ENCODE peak calls at places on chromosomes 16 and 17, in five cellular contexts. H is retinal pigment epithelial cell, A is osteoblast, W is MM.1S, D is neural crest cell. L is an unnamed sample.

GRCh38 chr16:56425439-56425832 is at the start of gene AMFR:
- DNase-seq in A (peak; percentile 99), H (peak; percentile 23), D (peak; percentile 56), W (peak; percentile 89), L (peak; percentile 94)

GRCh38 chr16:22075776-22076175 is 16.6 kb upstream of the VWA3A start:
- DNase-seq in D (no peak), H (no peak), A (peak; percentile 80), W (no peak), L (no peak)

GRCh38 chr17:39235555-39236221 is 9.9 kb upstream of the STAC2 start:
- DNase-seq in D (no peak), H (peak; percentile 30), A (peak; percentile 96), W (peak; percentile 74), L (peak; percentile 84)

GRCh38 chr16:58509256-58510096 is 5.8 kb upstream of the SETD6 start:
- DNase-seq in A (no peak), D (no peak), W (no peak), H (no peak), L (no peak)

GRCh38 chr17:21252289-21252874 is 828 bp downstream of the NATD1 start:
- DNase-seq in A (peak; percentile 73), W (no peak), H (no peak), D (no peak), L (no peak)

GRCh38 chr16:14502932-14503741 is 126.9 kb downstream of the PARN start:
- DNase-seq in D (no peak), H (no peak), W (peak; percentile 91), A (no peak), L (peak; percentile 57)

GRCh38 chr16:1884155-1884760 is 12.3 kb upstream of the MEIOB start:
- DNase-seq in H (no peak), D (no peak), W (no peak), A (peak; percentile 74), L (no peak)

GRCh38 chr17:62045109-62045508 is 20.0 kb downstream of the MED13 start:
- DNase-seq in H (no peak), A (no peak), D (no peak), W (no peak), L (no peak)

GRCh38 chr17:65013613-65014391 is 42.7 kb downstream of the GNA13 start:
- DNase-seq in W (no peak), D (no peak), A (no peak), H (peak; percentile 83), L (peak; percentile 48)

GRCh38 chr17:74759243-74759801 is 10.9 kb downstream of the NHERF1 start:
- DNase-seq in A (peak; percentile 68), W (peak; percentile 90), D (no peak), H (no peak), L (peak; percentile 67)

GRCh38 chr17:80929449-80929848 is 62.2 kb upstream of the CHMP6 start:
- DNase-seq in H (no peak), D (no peak), W (no peak), A (no peak), L (no peak)

GRCh38 chr17:5509482-5509881 is 23.1 kb downstream of the MIS12 start:
- DNase-seq in W (no peak), A (no peak), D (no peak), H (no peak), L (no peak)

DNA sequence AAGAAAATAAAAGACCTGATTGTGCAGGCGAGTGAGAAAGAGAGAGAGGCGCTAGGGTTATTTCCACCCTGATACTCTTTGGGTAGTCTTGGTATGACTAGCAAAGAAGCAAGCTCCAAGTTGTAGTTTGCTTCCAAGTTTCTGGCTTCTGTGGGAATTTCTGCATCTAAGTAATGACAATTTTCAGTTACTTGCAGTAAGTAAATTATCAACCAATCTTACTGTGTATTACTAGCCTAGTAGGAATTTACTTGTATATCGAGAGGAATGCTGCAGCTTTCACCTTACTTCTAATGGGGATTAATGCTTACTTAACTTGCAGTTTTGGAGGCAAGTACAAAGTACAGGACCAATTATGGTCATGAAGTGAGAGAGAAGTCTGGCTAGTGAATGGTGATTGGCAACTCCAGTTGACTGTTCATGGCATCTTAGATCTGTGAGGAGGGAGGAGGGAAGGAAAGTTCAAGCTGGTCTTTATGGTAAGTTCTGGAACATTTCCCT is 31.9 kb downstream of the TENT4B start:
- DNase-seq in D (no peak), A (peak; percentile 51), H (peak; percentile 98), W (no peak), L (no peak)
- TF ChIP-seq CTCF in D (no peak), A (no peak), H (no peak), W (no peak), L (no peak)

GRCh38 chr16:12815361-12815760 is 11.7 kb upstream of the CPPED1 start:
- DNase-seq in A (no peak), H (no peak), D (no peak), W (no peak), L (no peak)
- TF ChIP-seq CTCF in A (peak; percentile 34), H (no peak), D (no peak), W (no peak), L (no peak)

DNA sequence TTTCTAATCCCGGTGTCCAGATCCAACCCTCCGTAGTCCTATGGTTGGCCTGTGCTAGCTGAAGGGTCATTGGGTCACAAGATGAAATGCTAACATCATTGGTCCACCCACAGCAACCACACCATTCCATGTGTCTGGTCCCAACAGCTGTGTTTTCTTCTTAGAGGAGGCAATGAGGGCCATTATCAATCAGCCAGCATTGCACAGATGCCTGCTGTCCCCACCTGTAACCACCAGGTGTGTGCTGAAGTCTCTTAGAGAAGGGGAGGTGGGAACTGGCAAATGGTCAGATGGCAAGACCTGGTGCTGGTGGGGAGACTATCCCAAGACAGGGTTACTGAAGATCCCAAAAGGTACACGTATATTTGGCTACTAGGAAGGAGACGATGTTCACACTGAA is 37.4 kb downstream of the HIC1 start:
- DNase-seq in A (no peak), W (no peak), D (no peak), H (no peak), L (no peak)
- TF ChIP-seq CTCF in A (no peak), W (no peak), D (no peak), H (no peak), L (no peak)

GRCh38 chr17:7836596-7837374 is 2.8 kb downstream of the KDM6B start:
- DNase-seq in D (peak; percentile 92), H (peak; percentile 81), W (peak; percentile 58), A (peak; percentile 98), L (peak; percentile 55)
- TF ChIP-seq CTCF in D (no peak), H (no peak), W (no peak), A (no peak), L (no peak)

L was measured in GM13977.